ENCODE peak calls at places on chromosomes 12 and 14, in five cellular contexts. T, M, K, I and X are unnamed samples.
A peak's percentile ranks its signal among the peaks of the same experiment; 100 is the strongest.

GRCh38 chr12:108701779-108702435 is 29.4 kb downstream of the CORO1C start:
- DNase-seq in I (no peak), M (no peak), K (no peak), T (no peak), X (no peak)

GRCh38 chr12:6701078-6701768 is 608 bp upstream of the PIANP start:
- DNase-seq in M (no peak), T (no peak), I (no peak), K (no peak), X (no peak)

GRCh38 chr14:103161054-103161397 is 37.8 kb downstream of the TNFAIP2 start:
- DNase-seq in M (no peak), K (no peak), T (peak; percentile 84), I (no peak), X (no peak)

GRCh38 chr14:44961730-44962572 is at the start of the genes KLHL28 and TOGARAM1:
- DNase-seq in I (peak; percentile 99), M (peak; percentile 99), K (peak; percentile 98), T (peak; percentile 98), X (peak; percentile 100)

GRCh38 chr14:85241022-85241880 is 288.7 kb upstream of the FLRT2 start:
- DNase-seq in T (no peak), I (no peak), M (peak; percentile 31), K (no peak), X (no peak)

GRCh38 chr12:76238688-76239087 is 109.5 kb downstream of the BBS10 start:
- DNase-seq in K (no peak), T (peak; percentile 85), I (no peak), M (no peak), X (no peak)

GRCh38 chr12:91460457-91460856 is 277.8 kb upstream of the DCN start:
- DNase-seq in I (no peak), T (no peak), K (no peak), M (no peak), X (no peak)

GRCh38 chr12:52035926-52036325 is 15.3 kb upstream of the NR4A1 start:
- DNase-seq in K (no peak), I (no peak), M (no peak), T (no peak), X (no peak)

GRCh38 chr12:57268264-57268663 is 17.3 kb upstream of the STAC3 start:
- DNase-seq in I (no peak), M (no peak), T (no peak), K (no peak), X (no peak)

GRCh38 chr12:2582631-2583616 is 211.8 kb upstream of the FKBP4 start:
- DNase-seq in K (peak; percentile 21), T (peak; percentile 69), M (peak; percentile 69), I (peak; percentile 68), X (no peak)

GRCh38 chr12:111068281-111068680 is 147.9 kb upstream of the MYL2 start:
- DNase-seq in M (no peak), I (no peak), K (peak; percentile 32), T (no peak), X (no peak)

GRCh38 chr12:27472604-27473003 is 26.1 kb downstream of the SMCO2 start:
- DNase-seq in I (no peak), K (no peak), T (no peak), M (no peak), X (no peak)

GRCh38 chr14:68630081-68630571 is 162.7 kb downstream of the ZFP36L1 start:
- DNase-seq in K (no peak), M (peak; percentile 80), T (no peak), I (no peak), X (no peak)

GRCh38 chr12:67517181-67517887 is 131.2 kb upstream of the DYRK2 start:
- DNase-seq in T (no peak), I (no peak), M (peak; percentile 61), K (no peak), X (no peak)

GRCh38 chr14:22570132-22570949 is 18.7 kb downstream of the DAD1 start:
- DNase-seq in M (peak; percentile 85), K (peak; percentile 85), I (peak; percentile 98), T (peak; percentile 68), X (no peak)

GRCh38 chr14:69014829-69015259 is 35.7 kb upstream of the ACTN1 start:
- DNase-seq in K (no peak), T (no peak), I (no peak), M (peak; percentile 23), X (no peak)

GRCh38 chr14:59407246-59407615 is 57.9 kb downstream of the GPR135 start:
- DNase-seq in T (no peak), K (no peak), I (no peak), M (no peak), X (peak; percentile 78)

GRCh38 chr12:120290541-120291312 is 976 bp downstream of the RNU4-2 start:
- DNase-seq in M (peak; percentile 28), T (no peak), I (no peak), K (peak; percentile 20), X (no peak)

GRCh38 chr12:43976027-43976426 is 140.1 kb downstream of the TMEM117 start:
- DNase-seq in K (no peak), I (no peak), M (no peak), T (no peak), X (no peak)

GRCh38 chr12:121800694-121801600 is 2.9 kb upstream of the SETD1B start:
- DNase-seq in K (peak; percentile 74), T (peak; percentile 83), I (peak; percentile 81), M (peak; percentile 84), X (peak; percentile 62)

GRCh38 chr14:95486875-95487668 is 29.4 kb downstream of the SYNE3 start:
- DNase-seq in M (no peak), K (no peak), I (peak; percentile 29), T (no peak), X (no peak)

GRCh38 chr12:43444940-43445564 is 107.0 kb downstream of the ADAMTS20 start:
- DNase-seq in I (peak; percentile 71), T (peak; percentile 52), M (peak; percentile 56), K (peak; percentile 49), X (peak; percentile 18)

GRCh38 chr14:60563113-60563512 is 54.2 kb downstream of the SIX6 start:
- DNase-seq in I (no peak), K (no peak), M (no peak), T (no peak), X (peak; percentile 48)

GRCh38 chr12:79373896-79374499 is 316.8 kb downstream of the PAWR start:
- DNase-seq in I (peak; percentile 18), K (no peak), T (no peak), M (peak; percentile 15), X (no peak)

GRCh38 chr12:8992086-8992409 is 2.7 kb downstream of the KLRG1 start:
- DNase-seq in K (no peak), T (no peak), I (no peak), M (no peak), X (no peak)

GRCh38 chr14:33693237-33693636 is 257.6 kb downstream of the EGLN3 start:
- DNase-seq in K (no peak), I (no peak), T (no peak), M (no peak), X (no peak)

GRCh38 chr14:89110110-89110509 is 285.7 kb downstream of the TTC8 start:
- DNase-seq in M (no peak), K (no peak), T (no peak), I (no peak), X (no peak)

GRCh38 chr14:106318700-106319099 is 792.3 kb downstream of the TMEM121 start:
- DNase-seq in M (no peak), I (peak; percentile 38), K (peak; percentile 48), T (no peak), X (no peak)

GRCh38 chr12:108237272-108237671 is 101.8 kb downstream of the CMKLR1 start:
- DNase-seq in K (no peak), M (no peak), T (no peak), I (peak; percentile 8), X (no peak)

DNA sequence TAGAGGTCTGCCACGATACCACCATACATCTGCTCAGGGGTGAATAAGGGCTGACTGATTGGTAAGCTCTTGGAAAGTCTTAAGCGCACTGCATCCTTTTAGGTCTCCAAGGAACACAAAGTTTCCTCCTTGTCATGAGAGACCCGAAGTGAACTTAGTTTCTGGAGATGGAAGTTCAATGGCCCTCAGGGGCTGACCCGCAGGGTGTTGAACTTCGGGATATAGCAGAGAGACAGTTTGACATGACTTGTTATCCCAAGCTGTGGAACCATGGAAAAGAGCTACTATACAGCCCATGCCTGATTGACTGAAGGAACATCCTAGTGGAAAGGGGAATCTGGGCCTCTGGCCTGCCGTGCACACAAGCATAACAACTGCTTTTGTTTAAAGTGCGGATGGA is 26.9 kb upstream of the CPNE8 start:
- DNase-seq in M (no peak), T (no peak), K (no peak), I (no peak), X (no peak)
- TF ChIP-seq CTCF in M (no peak), T (no peak), K (no peak), I (no peak), X (no peak)

GRCh38 chr14:93778856-93779629 is 9.2 kb downstream of the PRIMA1 start:
- DNase-seq in M (no peak), K (no peak), I (no peak), T (no peak), X (no peak)
- H3K4me3 ChIP-seq in M (no peak overlapping the region), K (no peak overlapping the region), I (no peak overlapping the region), T (no peak overlapping the region), X (no peak overlapping the region)

GRCh38 chr14:87175175-87175574 is 817.8 kb downstream of the GALC start:
- DNase-seq in I (no peak), K (no peak), T (no peak), M (no peak), X (no peak)

GRCh38 chr14:87184180-87184579 is 808.8 kb downstream of the GALC start:
- DNase-seq in I (no peak), T (no peak), M (no peak), K (no peak), X (no peak)

GRCh38 chr14:87178277-87178676 is 814.7 kb downstream of the GALC start:
- DNase-seq in T (no peak), K (no peak), I (no peak), M (no peak), X (no peak)

GRCh38 chr14:87181288-87181687 is 811.7 kb downstream of the GALC start:
- DNase-seq in I (no peak), M (no peak), K (no peak), T (no peak), X (no peak)

DNA sequence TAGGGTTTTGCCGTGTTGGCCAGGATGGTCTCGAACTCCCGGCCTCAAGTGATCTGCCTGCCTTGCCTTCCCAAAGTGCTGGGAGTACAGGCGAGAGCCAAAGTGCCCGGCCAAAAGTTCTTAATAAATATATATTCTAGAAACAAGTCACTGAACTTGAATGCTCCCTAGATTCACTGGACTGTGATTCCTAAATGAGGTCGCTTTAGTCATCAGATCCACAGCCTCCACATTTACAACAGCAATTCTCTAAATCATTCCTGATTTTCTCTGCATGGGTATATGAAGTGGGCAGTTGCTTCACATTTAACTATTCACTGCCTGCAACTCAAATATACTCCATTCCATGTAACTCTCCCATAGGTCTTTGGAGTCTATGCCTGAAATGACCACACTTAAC is 813.0 kb downstream of the GALC start:
- DNase-seq in I (no peak), M (no peak), T (no peak), K (no peak), X (no peak)
- TF ChIP-seq CTCF in I (no peak), M (no peak), T (no peak), K (no peak), X (no peak)

GRCh38 chr12:89476889-89477288 is 47.7 kb downstream of the GALNT4 start:
- DNase-seq in I (no peak), M (no peak), T (no peak), K (no peak), X (no peak)

GRCh38 chr12:89477633-89478279 is 46.8 kb downstream of the GALNT4 start:
- DNase-seq in M (no peak), K (no peak), T (no peak), I (no peak), X (no peak)

GRCh38 chr12:89481218-89481914 is 43.2 kb downstream of the GALNT4 start:
- DNase-seq in M (no peak), T (no peak), K (no peak), I (no peak), X (no peak)

GRCh38 chr12:89476232-89476631 is 48.4 kb downstream of the GALNT4 start:
- DNase-seq in K (no peak), M (no peak), I (no peak), T (no peak), X (no peak)

GRCh38 chr12:89479982-89480381 is 44.6 kb downstream of the GALNT4 start:
- DNase-seq in I (no peak), K (no peak), T (no peak), M (peak; percentile 5), X (no peak)
- H3K4me3 ChIP-seq in I (no peak overlapping the region), K (no peak overlapping the region), T (no peak overlapping the region), M (no peak overlapping the region), X (no peak overlapping the region)